ENCODE peak calls at places on chromosomes 1 and 21, in four cellular contexts. O, E, Q and S are unnamed samples.

GRCh38 chr1:247212012-247212411 is 40.2 kb upstream of the ZNF124 start:
- DNase-seq in O (no peak), E (no peak), Q (no peak), S (peak)

GRCh38 chr1:11298390-11299224 is 25.6 kb downstream of the UBIAD1 start:
- DNase-seq in O (no peak), E (no peak), Q (no peak), S (no peak)

GRCh38 chr1:52702886-52703787 is 5.0 kb upstream of the COA7 start:
- DNase-seq in O (peak), E (peak), Q (no peak), S (peak)

GRCh38 chr1:231310391-231310934 is 27.2 kb downstream of the EXOC8 start:
- DNase-seq in O (no peak), E (no peak), Q (no peak), S (no peak)

GRCh38 chr1:168719306-168720111 is 9.5 kb downstream of the DPT start:
- DNase-seq in O (peak), E (peak), Q (no peak), S (peak)

GRCh38 chr1:96329121-96329520 is 392.5 kb upstream of the PTBP2 start:
- DNase-seq in O (peak), E (no peak), Q (no peak), S (no peak)

GRCh38 chr1:162902372-162902771 is 41.4 kb upstream of the CCDC190 start:
- DNase-seq in O (peak), E (no peak), Q (no peak), S (no peak)

GRCh38 chr21:43290529-43291346 is 121.9 kb downstream of the CRYAA start:
- DNase-seq in O (no peak), E (no peak), Q (no peak), S (peak)

GRCh38 chr1:113320272-113320671 is 70.0 kb upstream of the MAGI3 start:
- DNase-seq in O (no peak), E (no peak), Q (no peak), S (no peak)

GRCh38 chr1:43348343-43348808 is 10.4 kb upstream of the CDC20 start:
- DNase-seq in O (no peak), E (no peak), Q (no peak), S (no peak)

GRCh38 chr1:5943373-5944068 is 48.7 kb downstream of the NPHP4 start:
- DNase-seq in O (no peak), E (no peak), Q (no peak), S (no peak)

GRCh38 chr1:214372092-214372491 is 91.1 kb downstream of the SMYD2 start:
- DNase-seq in O (no peak), E (no peak), Q (no peak), S (no peak)

GRCh38 chr1:30759718-30760281 is 2.2 kb upstream of the LAPTM5 start:
- DNase-seq in O (no peak), E (no peak), Q (no peak), S (no peak)

GRCh38 chr1:155080250-155081228 is 1.9 kb downstream of the EFNA3 start:
- DNase-seq in O (no peak), E (no peak), Q (no peak), S (peak)

GRCh38 chr1:57072775-57073174 is 107.0 kb upstream of the C8B start:
- DNase-seq in O (no peak), E (no peak), Q (no peak), S (no peak)

GRCh38 chr1:203692565-203693470 is 66.2 kb downstream of the ATP2B4 start:
- DNase-seq in O (peak), E (peak), Q (no peak), S (no peak)

GRCh38 chr1:155220566-155220965 is 12.1 kb downstream of the MTX1 start:
- DNase-seq in O (no peak), E (no peak), Q (no peak), S (no peak)

GRCh38 chr1:170262540-170262939 is 116.8 kb downstream of the NTMT2 start:
- DNase-seq in O (no peak), E (no peak), Q (no peak), S (no peak)

GRCh38 chr1:169795687-169796086 is 980 bp upstream of the METTL18 start:
- DNase-seq in O (peak), E (no peak), Q (no peak), S (no peak)

GRCh38 chr1:163174524-163175437 is 27.9 kb downstream of the RGS5 start:
- DNase-seq in O (peak), E (peak), Q (peak), S (peak)

GRCh38 chr1:2519729-2520128 is 6.7 kb downstream of the PANK4 start:
- DNase-seq in O (no peak), E (no peak), Q (no peak), S (no peak)

GRCh38 chr1:110007458-110007857 is 22.9 kb downstream of the AHCYL1 start:
- DNase-seq in O (no peak), E (no peak), Q (peak), S (no peak)

GRCh38 chr1:119870917-119871486 is 25.3 kb downstream of the ADAM30 start:
- DNase-seq in O (peak), E (peak), Q (no peak), S (peak)

GRCh38 chr1:246317723-246318359 is 189.2 kb downstream of the SMYD3 start:
- DNase-seq in O (peak), E (no peak), Q (no peak), S (no peak)

GRCh38 chr1:240134113-240134512 is 42.4 kb downstream of the FMN2 start:
- DNase-seq in O (no peak), E (no peak), Q (no peak), S (no peak)

GRCh38 chr1:109490029-109490933 is 3.6 kb upstream of the CYB561D1 start:
- DNase-seq in O (peak), E (peak), Q (no peak), S (peak)

GRCh38 chr1:56404561-56405030 is 174.8 kb downstream of the PLPP3 start:
- DNase-seq in O (peak), E (no peak), Q (no peak), S (no peak)

GRCh38 chr1:19315378-19316206 is 3.5 kb downstream of the SLC66A1 start:
- DNase-seq in O (peak), E (no peak), Q (no peak), S (peak)

GRCh38 chr1:222369991-222370910 is 177.7 kb downstream of the HHIPL2 start:
- DNase-seq in O (peak), E (no peak), Q (no peak), S (no peak)

GRCh38 chr1:119960501-119960900 is 64.2 kb upstream of the ADAM30 start:
- DNase-seq in O (peak), E (no peak), Q (no peak), S (no peak)

GRCh38 chr1:46180082-46180616 is 3.9 kb upstream of the P3R3URF start:
- DNase-seq in O (no peak), E (peak), Q (no peak), S (no peak)

GRCh38 chr21:38637161-38637560 is 138.9 kb upstream of the ERG start:
- DNase-seq in O (no peak), E (no peak), Q (no peak), S (no peak)

GRCh38 chr1:202227273-202227672 is 33.7 kb downstream of the LGR6 start:
- DNase-seq in O (no peak), E (no peak), Q (no peak), S (no peak)

GRCh38 chr1:55309053-55309452 is 93.9 kb upstream of the USP24 start:
- DNase-seq in O (peak), E (no peak), Q (no peak), S (no peak)

GRCh38 chr1:88683516-88683847 is 591 bp upstream of the PKN2 start:
- DNase-seq in O (no peak), E (no peak), Q (no peak), S (peak)

GRCh38 chr1:88685239-88685604 is 1.1 kb downstream of the PKN2 start:
- DNase-seq in O (peak), E (no peak), Q (no peak), S (peak)

GRCh38 chr1:88681223-88681622 is 2.9 kb upstream of the PKN2 start:
- DNase-seq in O (no peak), E (no peak), Q (no peak), S (no peak)

GRCh38 chr1:88684482-88685238 is 587 bp downstream of the PKN2 start:
- DNase-seq in O (peak), E (peak), Q (no peak), S (peak)

GRCh38 chr1:88683848-88684481 is at the start of gene PKN2:
- DNase-seq in O (peak), E (peak), Q (peak), S (peak)
- TF ChIP-seq CTCF in O (no peak), E (no peak), Q (peak), S (no peak)

GRCh38 chr1:16072616-16073484 is 601 bp downstream of the FAM131C start:
- DNase-seq in O (no peak), E (no peak), Q (no peak), S (no peak)
- TF ChIP-seq CTCF in O (no peak), E (no peak), Q (no peak), S (no peak)

GRCh38 chr1:48216941-48217340 is 5.6 kb upstream of the SLC5A9 start:
- DNase-seq in O (no peak), E (no peak), Q (no peak), S (no peak)
- TF ChIP-seq CTCF in O (no peak), E (peak), Q (no peak), S (no peak)

GRCh38 chr21:44925027-44925755 is 4.5 kb upstream of the ITGB2 start:
- DNase-seq in O (peak), E (no peak), Q (no peak), S (no peak)
- TF ChIP-seq CTCF in O (no peak), E (no peak), Q (no peak), S (no peak)

DNA sequence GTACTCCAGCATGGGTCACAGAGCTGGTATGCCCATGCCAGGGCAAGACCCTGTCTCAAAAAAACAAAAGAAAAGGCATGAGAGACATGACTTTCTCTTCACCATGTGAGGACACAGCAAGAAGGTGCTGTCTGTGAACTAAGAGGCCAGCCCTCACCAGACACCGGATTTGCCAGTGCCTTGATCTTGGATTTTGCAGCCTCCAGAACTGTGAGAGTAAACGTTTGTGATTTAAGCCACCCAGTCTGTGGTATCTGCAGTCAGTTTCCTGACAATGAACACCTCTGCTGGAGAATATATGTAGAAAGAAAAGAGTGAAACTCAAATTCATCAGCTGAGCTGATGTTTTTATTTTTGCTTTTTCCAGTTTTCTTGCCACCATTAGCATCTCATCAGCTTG is 166.3 kb upstream of the RAB4A start:
- DNase-seq in O (no peak), E (no peak), Q (no peak), S (no peak)
- TF ChIP-seq CTCF in O (no peak), E (no peak), Q (no peak), S (no peak)

DNA sequence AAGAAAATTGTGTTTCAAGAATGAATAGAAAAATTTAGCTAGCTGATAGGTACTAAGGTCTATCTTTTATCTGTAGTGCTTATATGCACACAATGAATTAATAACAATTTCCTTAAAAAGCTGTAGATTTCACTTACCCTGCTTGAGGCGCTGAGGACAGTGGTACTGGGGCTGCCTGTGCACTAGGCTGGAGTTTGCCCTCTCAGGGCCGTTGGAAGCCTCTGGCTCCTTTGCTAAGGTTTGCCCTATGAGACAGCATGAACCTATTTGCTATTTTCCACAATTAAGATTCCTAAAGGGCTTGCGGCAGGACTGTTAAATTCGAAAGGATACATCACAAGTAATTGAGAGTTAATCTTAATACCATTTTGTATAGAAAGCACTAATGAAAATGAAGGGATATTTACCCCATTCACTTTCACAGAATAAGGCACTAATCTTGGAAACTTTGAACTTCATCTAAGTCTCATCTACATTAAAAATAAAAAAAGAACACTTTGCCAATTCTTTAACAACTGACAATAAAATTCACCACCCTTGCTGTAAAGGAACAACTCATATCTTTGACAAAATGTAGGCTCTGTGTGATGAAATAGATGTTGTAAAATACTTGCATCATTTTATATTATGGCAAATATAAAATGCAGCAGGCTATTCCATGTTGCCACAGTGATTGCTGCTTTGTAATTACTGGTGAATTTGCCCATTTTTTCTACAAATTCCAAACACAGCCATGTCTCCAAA is 293.0 kb downstream of the NTNG1 start:
- DNase-seq in O (no peak), E (no peak), Q (no peak), S (no peak)
- TF ChIP-seq CTCF in O (no peak), E (no peak), Q (no peak), S (no peak)

DNA sequence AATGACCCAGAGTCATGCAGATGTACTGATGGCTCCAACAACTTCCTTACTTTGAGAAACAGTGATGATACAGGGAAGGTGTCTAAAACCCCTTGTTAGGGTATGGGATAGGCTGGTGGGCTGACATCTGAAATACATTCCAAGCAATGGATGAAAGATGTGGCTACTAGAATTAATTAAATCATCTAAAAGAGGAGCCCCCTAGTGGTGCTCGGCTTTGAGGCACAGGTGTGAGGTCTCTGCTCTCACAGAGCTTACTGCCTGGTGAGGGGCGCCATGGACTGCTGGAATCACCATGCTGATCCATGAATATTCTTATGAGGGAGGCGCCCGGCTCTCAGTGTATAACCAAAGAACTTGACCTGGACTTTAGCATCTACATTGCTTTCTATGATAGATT is 48.5 kb downstream of the GNG4 start:
- DNase-seq in O (peak), E (no peak), Q (no peak), S (no peak)
- TF ChIP-seq CTCF in O (peak), E (peak), Q (peak), S (peak)

GRCh38 chr1:33410091-33410701 is 20.7 kb downstream of the PHC2 start:
- DNase-seq in O (peak), E (no peak), Q (no peak), S (no peak)

GRCh38 chr1:33407750-33408436 is 23.0 kb downstream of the PHC2 start:
- DNase-seq in O (peak), E (no peak), Q (no peak), S (no peak)

GRCh38 chr1:33402234-33402633 is 28.7 kb downstream of the PHC2 start:
- DNase-seq in O (no peak), E (no peak), Q (no peak), S (no peak)

GRCh38 chr1:33407339-33407738 is 23.6 kb downstream of the PHC2 start:
- DNase-seq in O (no peak), E (no peak), Q (no peak), S (no peak)
- TF ChIP-seq CTCF in O (no peak), E (no peak), Q (no peak), S (no peak)